ENCODE peak calls at places on chromosome 2, in four cellular contexts. D is psoas muscle, T is K562, H is mammary epithelial cell. Z is an unnamed sample.

GRCh38 chr2:34288016-34288415 is 688.9 kb upstream of the FAM98A start:
- DNase-seq in D (no peak), H (no peak), T (no peak), Z (no peak)

GRCh38 chr2:108444941-108445840 is 3.8 kb upstream of the GCC2 start:
- DNase-seq in D (no peak), H (peak; percentile 19), T (peak; percentile 18), Z (peak; percentile 57)

GRCh38 chr2:180653481-180653880 is 326.9 kb upstream of the UBE2E3 start:
- DNase-seq in D (no peak), H (no peak), T (no peak), Z (no peak)

GRCh38 chr2:206615417-206616089 is 26.7 kb upstream of the FAM237A start:
- DNase-seq in T (no peak), D (no peak), H (no peak), Z (no peak)

GRCh38 chr2:10544252-10544651 is 96.1 kb upstream of the ODC1 start:
- DNase-seq in H (no peak), D (no peak), T (no peak), Z (no peak)

GRCh38 chr2:190791347-190791982 is 89.2 kb upstream of the GLS start:
- DNase-seq in H (peak; percentile 71), D (peak; percentile 15), T (peak; percentile 10), Z (peak; percentile 84)

GRCh38 chr2:85888020-85888744 is 608 bp downstream of the ST3GAL5 start:
- DNase-seq in T (no peak), D (peak; percentile 19), H (no peak), Z (no peak)

GRCh38 chr2:62287895-62288589 is 92.1 kb downstream of the B3GNT2 start:
- DNase-seq in T (peak; percentile 58), H (peak; percentile 90), D (peak; percentile 69), Z (peak; percentile 92)

GRCh38 chr2:64987001-64987962 is 1.9 kb upstream of the SLC1A4 start:
- DNase-seq in T (no peak), D (no peak), H (peak; percentile 56), Z (peak; percentile 73)

GRCh38 chr2:20637147-20637546 is 13.8 kb downstream of the HS1BP3 start:
- DNase-seq in T (no peak), D (no peak), H (no peak), Z (no peak)

GRCh38 chr2:73698101-73698500 is 39.0 kb downstream of the TPRKB start:
- DNase-seq in D (no peak), T (no peak), H (no peak), Z (no peak)

GRCh38 chr2:178804791-178805190 is 2.4 kb downstream of the TTN start:
- DNase-seq in H (peak; percentile 19), T (peak; percentile 42), D (peak; percentile 36), Z (peak; percentile 39)

GRCh38 chr2:27148801-27149439 is at the start of gene TCF23:
- DNase-seq in T (no peak), H (no peak), D (no peak), Z (no peak)

GRCh38 chr2:9333591-9334171 is 89.6 kb downstream of the ITGB1BP1 start:
- DNase-seq in D (peak; percentile 41), H (peak; percentile 71), T (peak; percentile 35), Z (peak; percentile 90)

GRCh38 chr2:118806797-118807667 is 40.4 kb downstream of the EN1 start:
- DNase-seq in D (no peak), H (no peak), T (peak; percentile 20), Z (no peak)

GRCh38 chr2:226426292-226426736 is 373.3 kb downstream of the IRS1 start:
- DNase-seq in H (peak; percentile 96), D (no peak), T (no peak), Z (peak; percentile 97)

GRCh38 chr2:80102026-80102425 is 202.5 kb downstream of the LRRTM1 start:
- DNase-seq in D (no peak), T (no peak), H (no peak), Z (peak; percentile 32)

GRCh38 chr2:131056204-131056975 is 36.9 kb downstream of the FAM168B start:
- DNase-seq in H (no peak), T (no peak), D (no peak), Z (no peak)

GRCh38 chr2:113077921-113078320 is 10.2 kb downstream of the IL1F10 start:
- DNase-seq in D (no peak), H (peak; percentile 96), T (no peak), Z (peak; percentile 98)

GRCh38 chr2:215137329-215137686 is 1.1 kb downstream of the ABCA12 start:
- DNase-seq in D (no peak), H (no peak), T (no peak), Z (no peak)

GRCh38 chr2:122011493-122012270 is 256.2 kb downstream of the TSN start:
- DNase-seq in H (no peak), D (no peak), T (no peak), Z (no peak)

GRCh38 chr2:161990741-161991140 is 83.3 kb downstream of the DPP4 start:
- DNase-seq in D (no peak), T (no peak), H (peak; percentile 81), Z (peak; percentile 84)

GRCh38 chr2:237336131-237336530 is 77.8 kb downstream of the COL6A3 start:
- DNase-seq in D (no peak), T (no peak), H (no peak), Z (no peak)

GRCh38 chr2:78455586-78455985 is 569.9 kb upstream of the REG3G start:
- DNase-seq in H (no peak), T (no peak), D (no peak), Z (no peak)

GRCh38 chr2:45612265-45612664 is 1.2 kb upstream of the SRBD1 start:
- DNase-seq in D (no peak), T (no peak), H (peak; percentile 26), Z (peak; percentile 33)

GRCh38 chr2:39243469-39244123 is at the start of gene CDKL4:
- DNase-seq in D (peak; percentile 22), H (no peak), T (no peak), Z (peak; percentile 27)

GRCh38 chr2:47344890-47345583 is 57.9 kb upstream of the MSH2 start:
- DNase-seq in H (no peak), D (peak; percentile 46), T (peak; percentile 72), Z (peak; percentile 55)

GRCh38 chr2:84939426-84940087 is 31.4 kb upstream of the KCMF1 start:
- DNase-seq in D (no peak), H (peak; percentile 40), T (no peak), Z (peak; percentile 39)

GRCh38 chr2:56107486-56107885 is 76.3 kb upstream of the CCDC85A start:
- DNase-seq in D (no peak), T (no peak), H (no peak), Z (no peak)

GRCh38 chr2:213036836-213037235 is 114.6 kb downstream of the IKZF2 start:
- DNase-seq in H (peak; percentile 40), T (no peak), D (no peak), Z (peak; percentile 17)

GRCh38 chr2:174971868-174972781 is 33.1 kb downstream of the CHN1 start:
- DNase-seq in D (no peak), H (peak; percentile 84), T (no peak), Z (peak; percentile 75)

DNA sequence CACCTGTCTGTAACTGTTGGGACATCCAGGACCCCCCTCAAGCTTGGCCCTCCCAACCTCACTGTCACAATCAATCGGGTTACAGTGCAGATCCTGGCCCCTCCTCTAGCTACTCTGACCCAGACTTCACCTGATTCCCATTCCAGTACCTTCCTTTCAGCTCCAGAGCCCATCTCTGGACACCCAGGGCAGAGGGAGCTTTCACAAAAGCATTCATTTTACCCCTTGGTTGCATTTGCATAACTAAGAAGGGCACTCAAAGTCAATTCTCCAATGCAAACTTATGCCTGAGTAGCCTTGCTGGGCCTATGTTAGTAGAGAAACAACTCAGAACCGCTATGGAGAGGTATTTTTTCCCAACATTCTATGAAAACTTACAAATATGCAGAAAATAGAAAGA is 7.4 kb downstream of the ZAP70 start:
- DNase-seq in T (no peak), D (no peak), H (no peak), Z (no peak)
- TF ChIP-seq CTCF in T (no peak), D (no peak), H (no peak), Z (no peak)

DNA sequence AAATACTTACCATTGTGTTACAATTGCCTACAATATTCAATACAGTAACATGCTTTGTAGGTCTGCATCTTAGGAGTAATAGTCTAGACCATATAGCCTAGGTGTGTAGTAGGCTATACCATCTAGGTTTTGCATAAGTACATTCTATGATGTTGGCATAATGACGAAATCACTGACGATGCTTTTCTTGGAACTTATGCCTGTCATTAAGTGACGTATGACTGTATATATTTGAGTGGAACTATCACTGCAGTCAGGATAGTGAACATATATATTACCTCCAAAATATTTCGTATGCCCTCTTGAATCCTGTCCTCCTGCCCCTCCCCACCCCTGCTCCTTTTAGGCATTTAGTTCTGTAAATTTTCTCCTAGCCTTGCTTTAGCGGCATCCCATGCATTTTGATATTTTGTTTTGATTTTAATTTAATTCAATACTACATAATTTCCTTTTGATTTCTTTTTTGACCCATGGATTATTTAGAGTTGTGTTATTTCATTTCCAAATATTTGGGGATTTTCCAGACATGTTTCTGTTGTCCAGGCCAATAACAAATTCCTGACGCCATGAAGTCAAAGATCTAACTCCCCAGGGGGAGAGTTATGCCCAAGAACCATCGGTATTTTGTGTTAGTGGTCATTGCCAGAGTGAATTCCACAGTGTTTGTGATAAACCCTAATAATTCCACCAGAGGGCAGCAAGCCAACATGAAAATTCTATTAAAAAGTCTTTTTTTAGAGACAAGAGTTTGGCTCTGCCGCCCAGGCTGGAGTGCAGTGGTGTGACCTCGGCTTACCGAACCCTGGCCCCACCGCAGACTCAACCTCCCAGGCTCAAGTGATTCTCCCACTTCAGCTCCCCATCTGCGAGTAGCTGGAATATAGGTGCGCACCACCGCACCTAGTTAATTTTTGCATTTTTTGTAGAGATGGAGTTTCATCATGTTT is 24.2 kb upstream of the CASP8 start:
- DNase-seq in H (peak; percentile 51), T (peak; percentile 31), D (peak; percentile 36), Z (peak; percentile 61)
- H3K4me3 ChIP-seq in H (no peak overlapping the region), T (peak overlapping the region; percentile 62), D (peak overlapping the region; percentile 20), Z (no peak overlapping the region)

DNA sequence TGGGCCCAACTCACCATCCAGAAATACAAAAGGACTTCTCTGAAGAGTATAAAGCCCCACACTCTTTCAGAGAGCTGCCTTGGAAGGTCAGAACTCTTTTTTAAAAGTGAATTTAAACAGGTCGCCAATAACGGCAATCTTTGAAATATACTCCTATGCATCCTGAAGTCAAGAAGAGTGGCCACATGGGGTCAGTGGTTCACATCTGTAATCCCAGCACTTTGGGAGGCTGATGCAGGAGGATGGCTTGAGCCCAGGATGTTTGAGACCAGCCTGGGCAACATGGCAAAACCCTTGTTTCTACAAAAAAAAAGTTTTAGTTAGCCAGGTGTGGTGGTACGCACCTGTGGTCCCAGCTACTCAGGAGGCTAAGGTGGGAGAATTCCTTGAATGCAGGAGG is 68.1 kb upstream of the FZD7 start:
- DNase-seq in H (no peak), D (no peak), T (no peak), Z (peak; percentile 15)
- TF ChIP-seq CTCF in H (no peak), D (no peak), T (peak; percentile 12), Z (no peak)

DNA sequence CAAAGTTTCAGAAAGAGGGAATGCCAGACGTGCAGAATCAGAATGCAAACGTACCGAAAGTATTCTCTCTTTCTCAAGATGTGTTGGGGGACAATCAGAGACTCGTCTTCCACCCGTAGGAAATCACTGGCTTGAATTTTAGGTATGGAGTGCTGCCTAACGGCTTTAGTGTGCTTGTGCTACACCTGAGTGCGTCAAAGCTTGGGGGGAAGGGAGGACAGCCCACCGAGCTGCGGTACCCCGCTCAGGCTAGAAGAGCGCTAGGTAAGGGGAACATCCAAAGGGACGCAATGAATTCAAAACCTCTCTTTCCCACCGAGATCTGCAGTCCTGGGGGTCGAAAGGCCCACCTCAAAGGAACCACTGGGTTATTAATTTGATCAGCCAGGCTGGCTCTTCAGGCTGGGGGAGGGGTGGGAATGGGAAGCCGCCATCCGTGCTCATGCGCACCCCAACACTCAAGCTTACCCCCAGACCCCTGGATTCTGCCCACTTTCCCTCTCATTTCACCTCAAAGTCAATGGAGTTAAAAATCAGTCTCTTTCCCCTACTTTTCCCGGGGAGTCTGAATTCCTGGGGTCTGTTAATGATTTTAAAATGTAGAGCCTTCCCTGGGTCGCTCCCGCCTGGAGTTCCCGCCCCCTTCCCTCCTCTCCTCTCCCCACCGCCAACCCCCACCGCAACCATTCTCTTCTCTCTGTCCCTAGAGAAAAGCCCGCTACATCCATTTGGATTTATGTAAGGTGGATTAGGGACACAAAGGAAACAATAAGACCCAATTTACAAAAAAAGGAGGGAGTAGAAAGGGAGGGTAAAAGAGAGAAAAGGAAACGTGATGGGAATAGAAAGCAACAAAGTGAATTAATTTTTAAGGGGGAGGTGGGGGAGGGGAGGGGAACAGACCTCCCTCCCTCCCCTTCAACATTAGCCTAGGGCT is 2.5 kb downstream of the EPHA4 start:
- DNase-seq in T (no peak), H (no peak), D (no peak), Z (no peak)
- H3K4me3 ChIP-seq in T (no peak overlapping the region), H (no peak overlapping the region), D (peak overlapping the region; percentile 93), Z (peak overlapping the region; percentile 88)